ENCODE peak calls at places on chromosomes 13 and 19, in nine cellular contexts. J is lower leg skin, C is tibial nerve, X is A549, M is IMR-90, K is uterus, E is body of pancreas, Z is heart left ventricle, S is spleen. G is an unnamed sample.
A peak's percentile ranks its signal among the peaks of the same experiment; 100 is the strongest.

GRCh38 chr13:91845612-91846011 is 447.2 kb downstream of the GPC5 start:
- DNase-seq in J (no peak), C (no peak), X (no peak), M (no peak), K (no peak), E (no peak), Z (no peak), S (no peak), G (no peak)

GRCh38 chr19:33303791-33304759 is 1.7 kb upstream of the CEBPA start:
- DNase-seq in J (no peak), C (no peak), X (no peak), M (no peak), K (no peak), E (peak; percentile 38), Z (peak; percentile 58), S (peak; percentile 84), G (peak; percentile 62)

GRCh38 chr13:20101467-20102316 is 59.2 kb downstream of the GJA3 start:
- DNase-seq in J (no peak), C (no peak), X (no peak), M (no peak), K (no peak), E (no peak), Z (no peak), S (no peak), G (no peak)

GRCh38 chr13:109610517-109610916 is 175.9 kb downstream of the IRS2 start:
- DNase-seq in J (peak; percentile 19), C (peak; percentile 8), X (peak; percentile 31), M (no peak), K (no peak), E (peak; percentile 16), Z (peak; percentile 70), S (peak; percentile 83), G (no peak)

GRCh38 chr13:76758738-76759137 is 127.5 kb downstream of the KCTD12 start:
- DNase-seq in J (no peak), C (no peak), X (no peak), M (no peak), K (no peak), E (no peak), Z (no peak), S (no peak), G (no peak)

GRCh38 chr13:34070006-34070405 is 252.1 kb downstream of the RFC3 start:
- DNase-seq in J (no peak), C (no peak), X (no peak), M (peak; percentile 12), K (no peak), E (no peak), Z (no peak), S (no peak), G (no peak)

GRCh38 chr19:3374369-3375112 is 8.2 kb downstream of the NFIC start:
- DNase-seq in J (no peak), C (peak; percentile 66), X (no peak), M (no peak), K (peak; percentile 57), E (peak; percentile 95), Z (no peak), S (no peak), G (no peak)

GRCh38 chr19:55392820-55393219 is 7.1 kb downstream of the RPL28 start:
- DNase-seq in J (no peak), C (no peak), X (no peak), M (no peak), K (no peak), E (no peak), Z (no peak), S (no peak), G (no peak)

GRCh38 chr19:12727745-12728433 is 4.2 kb upstream of the TNPO2 start:
- DNase-seq in J (no peak), C (no peak), X (no peak), M (no peak), K (no peak), E (no peak), Z (no peak), S (no peak), G (no peak)

GRCh38 chr13:63628310-63628709 is 2212.7 kb upstream of the PCDH20 start:
- DNase-seq in J (no peak), C (no peak), X (no peak), M (no peak), K (no peak), E (no peak), Z (no peak), S (no peak), G (no peak)

GRCh38 chr13:63631006-63631405 is 2215.4 kb upstream of the PCDH20 start:
- DNase-seq in J (no peak), C (no peak), X (no peak), M (no peak), K (no peak), E (no peak), Z (no peak), S (no peak), G (no peak)

GRCh38 chr13:63629591-63629990 is 2213.9 kb upstream of the PCDH20 start:
- DNase-seq in J (no peak), C (no peak), X (no peak), M (no peak), K (no peak), E (no peak), Z (no peak), S (no peak), G (no peak)

GRCh38 chr13:63625869-63626268 is 2210.2 kb upstream of the PCDH20 start:
- DNase-seq in J (no peak), C (no peak), X (peak; percentile 3), M (peak; percentile 31), K (no peak), E (no peak), Z (no peak), S (no peak), G (no peak)
- TF ChIP-seq POLR2A in J (no peak), C (no peak), X (no peak), M (no peak), K (no peak), E (no peak), Z (no peak), S (no peak), G (no peak)

DNA sequence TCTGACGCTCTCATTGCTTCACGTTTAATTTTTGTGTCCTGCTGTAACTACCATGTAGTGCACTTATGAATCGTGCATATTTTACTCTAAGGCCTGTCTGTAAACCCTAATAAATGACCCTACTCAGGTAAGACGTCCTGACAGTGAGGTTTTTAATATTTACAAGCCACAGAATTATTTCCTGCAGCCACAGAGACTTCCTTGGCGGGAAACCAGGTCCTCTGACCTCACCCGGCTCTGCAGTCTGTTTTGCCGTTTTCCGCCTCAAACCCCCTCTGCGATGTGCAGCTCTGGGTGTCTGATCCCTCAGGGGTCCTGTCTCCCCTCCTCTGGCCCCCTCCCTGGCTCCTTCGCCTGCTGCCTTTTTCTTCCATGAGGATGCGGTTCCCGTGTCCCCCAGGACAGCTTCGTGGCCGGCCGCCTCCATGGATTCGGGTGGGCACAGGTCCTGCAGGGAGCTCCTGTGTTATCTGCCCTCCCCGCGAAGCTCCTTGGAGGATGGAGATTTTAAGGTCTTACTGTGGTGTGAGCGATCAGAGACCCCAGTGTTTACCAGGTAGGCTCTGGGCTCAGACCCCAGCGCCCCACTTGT is 66.3 kb downstream of the MCF2L start:
- DNase-seq in J (no peak), C (no peak), X (no peak), M (no peak), K (no peak), E (no peak), Z (peak; percentile 63), S (no peak), G (no peak)
- TF ChIP-seq CTCF in J (no peak), C (no peak), X (no peak), M (no peak), K (no peak), E (no peak), Z (peak; percentile 8), S (no peak), G (no peak)

DNA sequence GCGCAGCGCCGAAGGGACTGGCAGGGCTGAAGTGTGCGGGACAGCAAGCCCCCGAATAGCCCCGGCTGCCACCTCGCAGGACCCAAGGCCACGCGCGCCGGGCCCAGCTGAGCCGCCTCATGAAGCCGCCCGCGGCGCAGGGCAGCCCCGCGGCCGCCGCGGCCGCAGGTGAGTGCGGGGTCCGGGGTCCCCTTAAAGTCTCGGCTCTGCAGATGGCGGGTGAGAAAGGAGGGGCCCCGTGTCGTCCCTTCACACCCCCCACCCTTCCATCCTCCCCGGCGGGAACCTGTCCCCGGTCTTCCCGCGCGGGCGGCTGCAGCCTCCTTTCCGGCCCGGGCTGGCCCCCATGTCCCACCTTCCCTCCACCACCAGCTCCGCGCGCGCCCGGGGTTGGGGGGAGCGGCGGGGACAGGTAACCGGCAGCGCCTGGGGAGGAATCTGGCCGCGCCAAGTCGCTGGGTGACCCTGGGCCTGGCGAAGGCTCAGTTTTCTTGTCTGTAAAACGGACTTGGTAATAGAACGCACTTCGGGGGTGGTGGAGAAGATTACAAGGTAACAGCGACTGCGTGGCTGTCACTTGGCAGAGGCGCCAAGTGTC is 338 bp downstream of the RGCC start:
- DNase-seq in J (no peak), C (no peak), X (no peak), M (no peak), K (no peak), E (no peak), Z (peak; percentile 65), S (peak; percentile 86), G (no peak)
- TF ChIP-seq POLR2A in J (no peak), C (no peak), X (no peak), M (peak; percentile 96), K (no peak), E (no peak), Z (no peak), S (no peak), G (no peak)

DNA sequence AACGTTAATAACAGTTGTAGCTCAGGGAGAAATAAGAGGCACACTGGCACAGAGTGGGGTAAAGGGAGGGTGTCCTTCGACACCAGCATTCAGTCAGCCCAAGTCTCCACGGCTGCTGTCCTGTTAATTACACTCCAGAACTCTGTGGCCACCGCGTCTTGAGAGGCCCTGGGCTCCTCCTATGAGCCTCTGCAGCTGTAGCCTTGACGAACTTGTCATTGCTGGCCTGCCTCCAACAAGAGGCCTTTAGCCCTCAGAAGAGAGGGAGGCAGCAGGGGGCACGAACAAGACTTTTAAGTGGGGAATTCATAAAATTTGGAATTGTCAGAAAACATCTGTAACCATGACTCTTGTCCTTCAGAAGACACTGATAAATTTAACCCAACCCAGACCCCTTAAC is 241.9 kb downstream of the UQCRFS1 start:
- DNase-seq in J (no peak), C (no peak), X (no peak), M (peak; percentile 34), K (no peak), E (no peak), Z (no peak), S (no peak), G (no peak)
- TF ChIP-seq CTCF in J (no peak), C (no peak), X (no peak), M (no peak), K (no peak), E (no peak), Z (no peak), S (no peak), G (no peak)

GRCh38 chr19:22602631-22603272 is 31.4 kb upstream of the ZNF492 start:
- DNase-seq in J (peak; percentile 2), C (no peak), X (no peak), M (no peak), K (no peak), E (no peak), Z (peak; percentile 34), S (no peak), G (no peak)
- TF ChIP-seq POLR2A in J (no peak), C (no peak), X (no peak), M (no peak), K (no peak), E (no peak), Z (no peak), S (no peak), G (no peak)

GRCh38 chr13:52004508-52005183 is 6.6 kb downstream of the ATP7B start:
- DNase-seq in J (no peak), C (no peak), X (no peak), M (no peak), K (no peak), E (no peak), Z (no peak), S (no peak), G (no peak)
- TF ChIP-seq CTCF in J (no peak), C (no peak), X (no peak), M (no peak), K (no peak), E (no peak), Z (no peak), S (no peak), G (no peak)

G was measured in suprapubic skin.